ENCODE peak calls at places on chromosomes 4 and X, in five cellular contexts. E is CD4-positive, CD25-positive, alpha-beta regulatory T cell; C is stimulated activated CD8-positive, alpha-beta memory T cell treated with anti-CD3 and anti-CD28 coated beads, Interleukin-12 subunit alpha, Interleukin-12 subunit beta, amount 100 ng/mL, for 4 hours; F is AG08395; U is left kidney. B is an unnamed sample.

GRCh38 chr4:71009796-71010588 is 16.5 kb downstream of the DCK start:
- DNase-seq in E (peak), C (no peak), F (peak), U (peak), B (no peak)

GRCh38 chr4:72971572-72971971 is 97.9 kb downstream of the COX18 start:
- DNase-seq in U (no peak), C (no peak), F (peak), E (no peak), B (no peak)

GRCh38 chr4:3786196-3786869 is 20.1 kb downstream of the ADRA2C start:
- DNase-seq in C (no peak), U (no peak), F (peak), E (no peak), B (no peak)

GRCh38 chr4:82851902-82852750 is 38.8 kb downstream of the SEC31A start:
- DNase-seq in C (no peak), U (peak), E (peak), F (no peak), B (no peak)

GRCh38 chrX:123964155-123964554 is 2.6 kb downstream of the STAG2 start:
- DNase-seq in C (no peak), E (peak), F (no peak), U (no peak), B (no peak)

GRCh38 chr4:121462660-121463261 is 81.9 kb upstream of the QRFPR start:
- DNase-seq in U (peak), F (peak), E (peak), C (no peak), B (no peak)

GRCh38 chrX:152893631-152894610 is 3.9 kb upstream of the ZNF185 start:
- DNase-seq in E (no peak), C (no peak), U (no peak), F (no peak), B (no peak)

GRCh38 chrX:28177202-28177601 is 196.0 kb upstream of the DCAF8L1 start:
- DNase-seq in C (no peak), E (no peak), U (no peak), F (no peak), B (no peak)

GRCh38 chr4:100356172-100356571 is 161.7 kb downstream of the EMCN start:
- DNase-seq in F (no peak), E (no peak), C (no peak), U (no peak), B (no peak)

GRCh38 chrX:146238173-146238572 is 420.5 kb downstream of the SLITRK2 start:
- DNase-seq in U (peak), E (no peak), F (no peak), C (no peak), B (no peak)

GRCh38 chr4:70930530-70931256 is 28.5 kb downstream of the MOB1B start:
- DNase-seq in F (no peak), E (no peak), U (no peak), C (no peak), B (no peak)

GRCh38 chr4:48635310-48635709 is 144.8 kb downstream of the FRYL start:
- DNase-seq in E (peak), U (no peak), C (no peak), F (peak), B (no peak)

GRCh38 chr4:3766207-3766790 is at the start of gene ADRA2C:
- DNase-seq in C (no peak), F (peak), U (peak), E (no peak), B (no peak)

GRCh38 chr4:138909605-138910004 is 106.0 kb upstream of the NOCT start:
- DNase-seq in U (no peak), C (no peak), E (no peak), F (no peak), B (no peak)

GRCh38 chr4:7444731-7445130 is 10.0 kb upstream of the PSAPL1 start:
- DNase-seq in U (no peak), F (no peak), C (no peak), E (no peak), B (no peak)

GRCh38 chr4:22235798-22236197 is 280.1 kb downstream of the ADGRA3 start:
- DNase-seq in U (no peak), C (no peak), F (no peak), E (no peak), B (no peak)

GRCh38 chr4:3689576-3690551 is 76.3 kb upstream of the ADRA2C start:
- DNase-seq in C (no peak), U (no peak), F (no peak), E (no peak), B (no peak)

GRCh38 chr4:97747945-97748344 is 395.3 kb downstream of the STPG2 start:
- DNase-seq in C (no peak), E (no peak), U (peak), F (no peak), B (no peak)

GRCh38 chr4:139889194-139889762 is 223.7 kb downstream of the MGST2 start:
- DNase-seq in E (no peak), F (no peak), U (peak), C (no peak), B (no peak)

GRCh38 chr4:5037553-5038551 is 13.4 kb upstream of the STK32B start:
- DNase-seq in F (peak), C (no peak), E (no peak), U (no peak), B (no peak)

GRCh38 chr4:148052448-148052847 is 320.6 kb downstream of the ARHGAP10 start:
- DNase-seq in E (peak), U (no peak), C (no peak), F (no peak), B (no peak)

B was measured in stimulated activated effector memory CD8-positive, alpha-beta T cell treated with anti-CD3 and anti-CD28 coated beads, Interleukin-12 subunit alpha, Interleukin-12 subunit beta, amount 100 ng/mL, for 72 hours.